ENCODE peak calls at places on chromosomes 16 and 17, in seven cellular contexts. A, P, V, K, S, C and N are unnamed samples.
A peak's percentile ranks its signal among the peaks of the same experiment; 100 is the strongest.

GRCh38 chr16:14502932-14503741 is 126.9 kb downstream of the PARN start:
- DNase-seq in A (no peak), P (peak; percentile 91), V (peak; percentile 87), K (no peak), S (no peak), C (no peak), N (no peak)

GRCh38 chr17:192666-193425 is 11.4 kb upstream of the DOC2B start:
- DNase-seq in A (no peak), P (no peak), V (no peak), K (no peak), S (no peak), C (no peak), N (no peak)

GRCh38 chr16:9417898-9418297 is 326.5 kb downstream of the HAPSTR1 start:
- DNase-seq in A (no peak), P (no peak), V (no peak), K (no peak), S (no peak), C (no peak), N (no peak)

GRCh38 chr16:31157136-31157535 is 7.3 kb upstream of the PRSS36 start:
- DNase-seq in A (no peak), P (no peak), V (no peak), K (no peak), S (no peak), C (no peak), N (no peak)

GRCh38 chr17:48457080-48457836 is 27.2 kb upstream of the SKAP1 start:
- DNase-seq in A (peak; percentile 54), P (peak; percentile 89), V (peak; percentile 87), K (peak; percentile 83), S (peak; percentile 82), C (peak; percentile 86), N (peak; percentile 88)

GRCh38 chr17:5873781-5874180 is 196.4 kb upstream of the WSCD1 start:
- DNase-seq in A (no peak), P (no peak), V (no peak), K (no peak), S (no peak), C (no peak), N (no peak)

GRCh38 chr16:85607331-85607765 is 5.8 kb upstream of the GSE1 start:
- DNase-seq in A (no peak), P (no peak), V (no peak), K (peak; percentile 91), S (no peak), C (peak; percentile 95), N (peak; percentile 85)

GRCh38 chr16:67460168-67460567 is 20.8 kb downstream of the ATP6V0D1 start:
- DNase-seq in A (no peak), P (no peak), V (no peak), K (no peak), S (no peak), C (no peak), N (no peak)

GRCh38 chr16:12081048-12081404 is 104.5 kb downstream of the SNX29 start:
- DNase-seq in A (no peak), P (no peak), V (no peak), K (no peak), S (no peak), C (no peak), N (no peak)

GRCh38 chr16:3793161-3793576 is 75.8 kb upstream of the TRAP1 start:
- DNase-seq in A (no peak), P (no peak), V (no peak), K (no peak), S (no peak), C (peak; percentile 35), N (no peak)

GRCh38 chr17:28760987-28761562 is 17.3 kb downstream of the TRAF4 start:
- DNase-seq in A (no peak), P (no peak), V (peak; percentile 63), K (peak; percentile 64), S (no peak), C (peak; percentile 89), N (no peak)

GRCh38 chr16:31409433-31409832 is 16.3 kb downstream of the ITGAD start:
- DNase-seq in A (peak; percentile 19), P (no peak), V (peak; percentile 37), K (no peak), S (no peak), C (no peak), N (no peak)

GRCh38 chr17:63966646-63967265 is 6.0 kb downstream of the SCN4A start:
- DNase-seq in A (no peak), P (no peak), V (no peak), K (no peak), S (no peak), C (no peak), N (no peak)

GRCh38 chr17:44309472-44309871 is 1.1 kb downstream of the RUNDC3A start:
- DNase-seq in A (no peak), P (no peak), V (peak; percentile 55), K (no peak), S (no peak), C (no peak), N (no peak)

GRCh38 chr17:44307387-44308186 is 814 bp upstream of the RUNDC3A start:
- DNase-seq in A (no peak), P (no peak), V (no peak), K (peak; percentile 91), S (peak; percentile 79), C (peak; percentile 82), N (no peak)

GRCh38 chr17:44308320-44308818 is at the start of gene RUNDC3A:
- DNase-seq in A (peak; percentile 36), P (peak; percentile 83), V (peak; percentile 58), K (peak; percentile 97), S (peak; percentile 95), C (peak; percentile 94), N (peak; percentile 81)

GRCh38 chr17:44310188-44310587 is 1.8 kb downstream of the RUNDC3A start:
- DNase-seq in A (no peak), P (no peak), V (no peak), K (no peak), S (no peak), C (no peak), N (no peak)

GRCh38 chr17:44308865-44309264 is 464 bp downstream of the RUNDC3A start:
- DNase-seq in A (no peak), P (no peak), V (no peak), K (no peak), S (no peak), C (no peak), N (no peak)
- TF ChIP-seq EZH2phosphoT487 in A (no peak), P (no peak), V (no peak), K (no peak), S (no peak), C (no peak), N (no peak)

GRCh38 chr17:8532021-8532420 is 96.3 kb downstream of the NDEL1 start:
- DNase-seq in A (no peak), P (no peak), V (peak; percentile 67), K (no peak), S (peak; percentile 80), C (no peak), N (no peak)
- H3K4me2 ChIP-seq in A (no peak overlapping the region), P (no peak overlapping the region), V (peak overlapping the region; percentile 34), K (no peak overlapping the region), S (peak overlapping the region; percentile 56), C (no peak overlapping the region), N (no peak overlapping the region)

DNA sequence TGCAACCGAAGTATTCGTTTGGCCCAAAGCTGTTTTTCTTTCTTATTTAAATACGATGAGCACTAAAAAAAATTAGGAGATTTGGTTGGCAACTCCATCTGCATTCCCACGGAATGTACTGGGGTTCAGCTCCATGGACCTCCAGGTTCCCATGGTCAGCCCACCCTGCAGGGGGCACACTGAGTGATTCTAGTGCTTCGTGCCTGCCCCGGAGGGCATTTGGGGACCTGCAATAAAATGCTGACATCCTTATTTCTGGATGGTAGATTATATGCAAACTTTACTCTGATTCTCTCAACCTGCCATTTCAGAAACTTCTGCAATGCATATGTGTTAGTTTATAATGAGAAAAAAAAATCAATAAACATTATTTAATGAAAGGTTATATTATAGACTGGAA is 339.4 kb downstream of the XYLT1 start:
- DNase-seq in A (no peak), P (no peak), V (no peak), K (no peak), S (no peak), C (peak; percentile 72), N (no peak)
- TF ChIP-seq CTCF in A (no peak), P (no peak), V (no peak), K (peak; percentile 34), S (no peak), C (peak; percentile 50), N (peak; percentile 64)

GRCh38 chr16:11067697-11068141 is 123.4 kb downstream of the CLEC16A start:
- DNase-seq in A (no peak), P (no peak), V (no peak), K (no peak), S (no peak), C (no peak), N (no peak)

GRCh38 chr16:11073407-11073806 is 129.0 kb downstream of the CLEC16A start:
- DNase-seq in A (no peak), P (no peak), V (no peak), K (no peak), S (no peak), C (no peak), N (no peak)

GRCh38 chr16:11072420-11073153 is 128.2 kb downstream of the CLEC16A start:
- DNase-seq in A (no peak), P (no peak), V (no peak), K (no peak), S (no peak), C (no peak), N (no peak)

GRCh38 chr16:11075163-11075562 is 130.8 kb downstream of the CLEC16A start:
- DNase-seq in A (no peak), P (no peak), V (no peak), K (no peak), S (no peak), C (no peak), N (no peak)

GRCh38 chr16:11071829-11072228 is 127.5 kb downstream of the CLEC16A start:
- DNase-seq in A (no peak), P (no peak), V (no peak), K (no peak), S (no peak), C (no peak), N (no peak)
- TF ChIP-seq EZH2phosphoT487 in A (no peak), P (no peak), V (no peak), K (no peak), S (no peak), C (no peak), N (no peak)

GRCh38 chr16:16176328-16176727 is 47.0 kb downstream of the ABCC6 start:
- DNase-seq in A (no peak), P (no peak), V (no peak), K (no peak), S (no peak), C (no peak), N (no peak)
- H3K4me2 ChIP-seq in A (no peak overlapping the region), P (no peak overlapping the region), V (no peak overlapping the region), K (no peak overlapping the region), S (no peak overlapping the region), C (no peak overlapping the region), N (no peak overlapping the region)

DNA sequence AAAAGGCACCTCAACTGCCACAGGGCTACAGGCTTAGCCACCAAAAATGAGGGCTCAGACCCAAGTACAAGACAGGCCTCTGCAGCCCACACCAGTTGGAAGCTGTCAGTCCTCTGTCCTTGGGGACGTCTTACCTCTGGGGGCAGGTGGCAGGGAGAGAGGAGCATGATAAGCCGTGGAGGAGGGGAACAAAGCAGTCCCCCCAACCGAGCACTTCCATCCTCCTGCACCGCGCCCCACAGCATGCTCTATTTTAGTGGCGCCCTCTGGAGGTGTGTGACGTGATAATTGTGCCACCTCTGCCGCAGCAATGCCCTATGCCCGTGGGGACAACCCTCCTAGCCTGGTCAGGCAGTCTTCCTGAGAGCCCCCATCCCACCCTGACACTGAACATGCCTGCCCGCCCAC is 13.6 kb downstream of the G6PC3 start:
- DNase-seq in A (no peak), P (peak; percentile 29), V (peak; percentile 41), K (peak; percentile 64), S (no peak), C (peak; percentile 86), N (peak; percentile 19)
- TF ChIP-seq CTCF in A (peak; percentile 58), P (peak; percentile 38), V (peak; percentile 65), K (peak; percentile 57), S (peak; percentile 27), C (peak; percentile 83), N (peak; percentile 69)